ENCODE peak calls at places on chromosomes 13 and 19, in six cellular contexts. One of them, this sample, is unnamed.

GRCh38 chr19:12778020-12778904 is 2.9 kb upstream of the HOOK2 start:
- DNase-seq in GM23338: peak
- DNase-seq in PC-3: peak
- DNase-seq in HCT116: no peak
- DNase-seq in neural progenitor cell: peak
- DNase-seq in hepatocyte: peak
- DNase-seq in this sample: peak

GRCh38 chr13:104773775-104774174 is 1707.6 kb upstream of the SLC10A2 start:
- DNase-seq in HCT116: peak
- DNase-seq in neural progenitor cell: peak
- DNase-seq in hepatocyte: peak
- DNase-seq in GM23338: peak
- DNase-seq in PC-3: peak
- DNase-seq in this sample: peak

GRCh38 chr19:13079542-13079986 is 23.1 kb downstream of the LYL1 start:
- DNase-seq in neural progenitor cell: no peak
- DNase-seq in GM23338: no peak
- DNase-seq in HCT116: no peak
- DNase-seq in PC-3: no peak
- DNase-seq in hepatocyte: peak
- DNase-seq in this sample: no peak

GRCh38 chr13:113186061-113186900 is 22.2 kb downstream of the PCID2 start:
- DNase-seq in HCT116: no peak
- DNase-seq in hepatocyte: no peak
- DNase-seq in neural progenitor cell: no peak
- DNase-seq in PC-3: no peak
- DNase-seq in GM23338: no peak
- DNase-seq in this sample: no peak

GRCh38 chr19:30877591-30878230 is 471.5 kb downstream of the TSHZ3 start:
- DNase-seq in hepatocyte: no peak
- DNase-seq in GM23338: no peak
- DNase-seq in PC-3: no peak
- DNase-seq in neural progenitor cell: no peak
- DNase-seq in HCT116: no peak
- DNase-seq in this sample: no peak

GRCh38 chr13:71820699-71821098 is 46.3 kb downstream of the DACH1 start:
- DNase-seq in GM23338: no peak
- DNase-seq in neural progenitor cell: no peak
- DNase-seq in PC-3: no peak
- DNase-seq in hepatocyte: no peak
- DNase-seq in HCT116: no peak
- DNase-seq in this sample: no peak

GRCh38 chr13:73825143-73825542 is 309.1 kb downstream of the KLF12 start:
- DNase-seq in neural progenitor cell: no peak
- DNase-seq in PC-3: no peak
- DNase-seq in HCT116: no peak
- DNase-seq in hepatocyte: no peak
- DNase-seq in GM23338: no peak
- DNase-seq in this sample: no peak

GRCh38 chr13:49731766-49732165 is 40.5 kb upstream of the EBPL start:
- DNase-seq in PC-3: peak
- DNase-seq in neural progenitor cell: no peak
- DNase-seq in GM23338: no peak
- DNase-seq in hepatocyte: no peak
- DNase-seq in HCT116: no peak
- DNase-seq in this sample: no peak

GRCh38 chr13:112071902-112072530 is 5.1 kb downstream of the SOX1 start:
- DNase-seq in neural progenitor cell: peak
- DNase-seq in HCT116: no peak
- DNase-seq in hepatocyte: no peak
- DNase-seq in PC-3: no peak
- DNase-seq in GM23338: peak
- DNase-seq in this sample: no peak

GRCh38 chr13:107413005-107413404 is 802.3 kb downstream of the LIG4 start:
- DNase-seq in GM23338: no peak
- DNase-seq in PC-3: no peak
- DNase-seq in hepatocyte: no peak
- DNase-seq in neural progenitor cell: no peak
- DNase-seq in HCT116: no peak
- DNase-seq in this sample: no peak

GRCh38 chr13:19601749-19602725 is 31.4 kb upstream of the MPHOSPH8 start:
- DNase-seq in hepatocyte: peak
- DNase-seq in neural progenitor cell: peak
- DNase-seq in GM23338: peak
- DNase-seq in HCT116: no peak
- DNase-seq in PC-3: peak
- DNase-seq in this sample: peak

GRCh38 chr13:112062047-112062618 is 4.8 kb upstream of the SOX1 start:
- DNase-seq in GM23338: no peak
- DNase-seq in HCT116: no peak
- DNase-seq in hepatocyte: no peak
- DNase-seq in neural progenitor cell: peak
- DNase-seq in PC-3: no peak
- DNase-seq in this sample: no peak

GRCh38 chr13:25207291-25207690 is 35.2 kb upstream of the AMER2 start:
- DNase-seq in HCT116: no peak
- DNase-seq in neural progenitor cell: no peak
- DNase-seq in PC-3: no peak
- DNase-seq in GM23338: no peak
- DNase-seq in hepatocyte: no peak
- DNase-seq in this sample: no peak

GRCh38 chr19:46413262-46414031 is at the start of gene CCDC8:
- DNase-seq in GM23338: peak
- DNase-seq in HCT116: no peak
- DNase-seq in neural progenitor cell: peak
- DNase-seq in PC-3: no peak
- DNase-seq in hepatocyte: peak
- DNase-seq in this sample: no peak

GRCh38 chr13:51435002-51435578 is 17.7 kb downstream of the INTS6 start:
- DNase-seq in PC-3: peak
- DNase-seq in hepatocyte: peak
- DNase-seq in HCT116: no peak
- DNase-seq in GM23338: peak
- DNase-seq in neural progenitor cell: no peak
- DNase-seq in this sample: no peak

GRCh38 chr13:32381539-32381938 is 46.4 kb downstream of the N4BP2L1 start:
- DNase-seq in GM23338: peak
- DNase-seq in HCT116: peak
- DNase-seq in PC-3: peak
- DNase-seq in hepatocyte: peak
- DNase-seq in neural progenitor cell: peak
- DNase-seq in this sample: no peak

GRCh38 chr13:32314968-32315254 is 252 bp downstream of the ZAR1L start:
- DNase-seq in GM23338: peak
- DNase-seq in neural progenitor cell: peak
- DNase-seq in hepatocyte: peak
- DNase-seq in HCT116: peak
- DNase-seq in PC-3: peak
- DNase-seq in this sample: peak

GRCh38 chr19:35903550-35904179 is 1.3 kb downstream of the HCST start:
- DNase-seq in HCT116: no peak
- DNase-seq in neural progenitor cell: peak
- DNase-seq in hepatocyte: peak
- DNase-seq in GM23338: peak
- DNase-seq in PC-3: peak
- DNase-seq in this sample: peak

GRCh38 chr19:29311391-29311790 is 98.4 kb upstream of the UQCRFS1 start:
- DNase-seq in GM23338: peak
- DNase-seq in HCT116: no peak
- DNase-seq in neural progenitor cell: peak
- DNase-seq in hepatocyte: no peak
- DNase-seq in PC-3: no peak
- DNase-seq in this sample: no peak

DNA sequence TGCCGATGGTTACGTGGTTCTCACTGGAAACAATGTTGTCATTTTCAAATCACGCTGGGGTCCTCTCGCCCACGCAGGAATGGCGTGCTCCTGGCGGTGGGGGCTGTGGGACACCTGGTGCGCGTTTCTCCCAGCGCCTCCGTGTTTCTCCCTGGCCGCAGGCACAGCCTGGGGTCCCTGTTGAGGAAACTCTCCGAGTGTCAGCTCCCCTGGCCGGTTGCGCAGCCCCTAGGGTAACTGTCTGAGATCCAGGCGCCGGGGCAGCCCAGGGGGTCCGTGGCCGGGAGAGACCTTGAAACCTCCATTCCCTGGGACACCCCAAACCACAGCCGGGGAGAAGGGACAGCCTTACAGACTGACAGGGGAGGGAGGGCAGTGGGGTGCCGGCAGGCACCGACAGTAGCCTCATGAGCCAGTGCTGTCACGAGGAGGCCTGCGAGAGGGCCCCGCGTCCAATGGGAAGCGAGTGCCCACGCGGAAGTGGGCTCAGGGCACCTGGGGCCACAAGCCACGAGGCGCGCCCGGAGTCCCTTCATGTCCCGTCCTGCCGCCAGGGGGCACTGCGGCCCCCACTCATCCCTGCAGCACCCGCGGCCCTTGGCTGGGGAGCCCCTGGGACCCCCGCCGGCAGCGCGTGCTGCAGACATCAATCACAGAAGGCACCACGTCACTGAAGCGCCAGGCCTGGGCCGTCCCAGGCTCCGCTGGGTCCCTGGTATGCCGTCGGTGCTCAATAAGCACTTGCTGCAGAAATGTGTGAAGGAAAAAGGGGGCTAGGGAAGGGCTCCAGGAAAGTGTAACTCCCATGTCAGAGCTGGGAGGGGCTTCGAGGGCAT is 9.5 kb downstream of the ADAMTSL5 start:
- DNase-seq in neural progenitor cell: peak
- DNase-seq in GM23338: peak
- DNase-seq in PC-3: peak
- DNase-seq in HCT116: no peak
- DNase-seq in hepatocyte: peak
- DNase-seq in this sample: peak
- TF ChIP-seq EZH2phosphoT487 in neural progenitor cell: no peak
- TF ChIP-seq EZH2phosphoT487 in GM23338: no peak
- TF ChIP-seq EZH2phosphoT487 in PC-3: no peak
- TF ChIP-seq EZH2phosphoT487 in HCT116: no peak
- TF ChIP-seq EZH2phosphoT487 in hepatocyte: no peak
- TF ChIP-seq EZH2phosphoT487 in this sample: no peak

DNA sequence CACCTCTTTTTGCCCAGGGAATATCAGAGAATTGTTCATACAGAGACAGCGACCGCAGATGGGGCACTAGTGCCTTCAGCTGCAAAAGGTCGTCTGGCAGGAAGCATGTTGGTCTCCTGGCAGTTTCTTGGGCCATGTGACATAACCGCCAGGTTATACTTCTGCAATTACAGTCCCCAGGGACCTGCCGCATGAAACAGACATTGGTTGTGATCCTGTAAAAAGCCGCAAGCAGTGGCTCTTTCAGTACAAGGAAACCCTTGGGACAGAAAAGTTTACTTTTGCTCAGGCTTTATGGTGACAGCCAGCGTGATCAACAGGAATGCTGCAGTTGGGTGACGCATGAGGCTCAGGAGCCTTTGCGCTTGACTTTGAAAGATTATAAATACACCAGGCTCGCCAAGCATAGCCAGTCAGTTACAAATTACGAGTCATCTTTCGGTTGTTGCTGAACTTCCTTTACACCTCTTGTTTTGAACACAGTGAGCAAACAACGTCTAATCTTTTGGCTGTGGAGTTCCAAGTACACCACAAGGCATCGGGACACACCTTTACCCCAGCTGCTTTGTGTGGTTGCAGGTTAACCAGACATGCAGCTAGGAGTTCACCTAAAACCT is 50.5 kb upstream of the UBE2L5 start:
- DNase-seq in HCT116: peak
- DNase-seq in GM23338: no peak
- DNase-seq in neural progenitor cell: no peak
- DNase-seq in hepatocyte: peak
- DNase-seq in PC-3: peak
- DNase-seq in this sample: peak
- TF ChIP-seq CTCF in HCT116: no peak
- TF ChIP-seq CTCF in GM23338: no peak
- TF ChIP-seq CTCF in neural progenitor cell: no peak
- TF ChIP-seq CTCF in hepatocyte: no peak
- TF ChIP-seq CTCF in PC-3: no peak
- TF ChIP-seq CTCF in this sample: no peak

GRCh38 chr13:44422755-44423643 is 49.4 kb downstream of the SERP2 start:
- DNase-seq in GM23338: no peak
- DNase-seq in HCT116: no peak
- DNase-seq in neural progenitor cell: no peak
- DNase-seq in hepatocyte: no peak
- DNase-seq in PC-3: no peak
- DNase-seq in this sample: no peak

GRCh38 chr13:44417446-44417845 is 43.8 kb downstream of the SERP2 start:
- DNase-seq in neural progenitor cell: no peak
- DNase-seq in hepatocyte: no peak
- DNase-seq in GM23338: no peak
- DNase-seq in HCT116: no peak
- DNase-seq in PC-3: no peak
- DNase-seq in this sample: no peak

GRCh38 chr13:44421853-44422525 is 48.4 kb downstream of the SERP2 start:
- DNase-seq in neural progenitor cell: no peak
- DNase-seq in GM23338: no peak
- DNase-seq in PC-3: no peak
- DNase-seq in HCT116: no peak
- DNase-seq in hepatocyte: no peak
- DNase-seq in this sample: no peak

GRCh38 chr13:44417876-44418275 is 44.3 kb downstream of the SERP2 start:
- DNase-seq in PC-3: no peak
- DNase-seq in HCT116: no peak
- DNase-seq in hepatocyte: no peak
- DNase-seq in GM23338: no peak
- DNase-seq in neural progenitor cell: no peak
- DNase-seq in this sample: no peak

DNA sequence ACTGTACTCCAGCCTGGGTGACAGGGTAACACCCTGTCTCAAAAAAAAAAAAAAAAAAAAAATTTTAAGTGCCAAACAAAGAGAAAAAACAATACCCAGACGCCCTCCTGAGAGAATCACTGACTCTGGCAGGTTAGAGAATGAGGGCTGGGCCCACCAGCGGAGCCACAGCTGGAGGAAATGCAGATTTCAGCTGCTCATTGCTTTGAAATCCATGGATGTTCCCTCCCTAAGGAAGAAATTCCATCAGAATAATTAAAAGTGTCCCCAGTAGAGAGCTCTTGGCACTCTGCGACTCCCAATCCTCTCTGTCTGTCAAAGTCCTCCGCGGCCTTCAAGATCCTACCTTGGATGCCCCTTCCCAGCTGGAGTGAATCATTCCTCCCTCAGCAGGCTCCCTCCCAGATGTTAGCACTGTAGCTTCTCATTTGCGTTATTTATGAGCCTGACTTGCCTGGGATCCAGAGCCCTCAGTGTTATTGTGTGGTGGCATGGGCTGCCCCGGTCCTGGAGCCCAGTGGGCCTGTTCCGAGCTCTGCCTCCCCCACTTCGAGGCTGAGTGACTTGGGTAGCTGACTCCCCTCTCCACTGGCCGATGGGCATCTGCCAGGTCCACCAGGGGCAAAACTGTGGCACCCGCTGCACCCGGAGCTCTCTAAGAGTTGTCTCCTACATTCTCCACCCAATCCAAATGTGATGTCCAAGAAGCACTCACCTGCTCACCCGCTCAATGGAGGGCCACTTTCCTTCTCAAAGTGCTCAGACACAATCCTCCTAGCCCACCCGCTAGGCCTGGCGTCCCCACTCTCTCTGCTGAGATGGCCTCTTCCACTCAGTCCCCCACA is 47.0 kb downstream of the SERP2 start:
- DNase-seq in PC-3: no peak
- DNase-seq in GM23338: peak
- DNase-seq in neural progenitor cell: no peak
- DNase-seq in hepatocyte: no peak
- DNase-seq in HCT116: no peak
- DNase-seq in this sample: no peak
- TF ChIP-seq EZH2 in PC-3: no peak
- TF ChIP-seq EZH2 in GM23338: no peak
- TF ChIP-seq EZH2 in neural progenitor cell: no peak
- TF ChIP-seq EZH2 in hepatocyte: no peak
- TF ChIP-seq EZH2 in HCT116: no peak
- TF ChIP-seq EZH2 in this sample: no peak

GRCh38 chr19:18385675-18386542 is at the start of gene GDF15:
- DNase-seq in PC-3: peak
- DNase-seq in neural progenitor cell: peak
- DNase-seq in hepatocyte: peak
- DNase-seq in GM23338: peak
- DNase-seq in HCT116: peak
- DNase-seq in this sample: no peak
- TF ChIP-seq EZH2phosphoT487 in PC-3: no peak
- TF ChIP-seq EZH2phosphoT487 in neural progenitor cell: no peak
- TF ChIP-seq EZH2phosphoT487 in hepatocyte: no peak
- TF ChIP-seq EZH2phosphoT487 in GM23338: no peak
- TF ChIP-seq EZH2phosphoT487 in HCT116: no peak
- TF ChIP-seq EZH2phosphoT487 in this sample: no peak